ENCODE peak calls at places on chromosomes 7 and 10, in five cellular contexts. One of them, this sample, is unnamed.

GRCh38 chr7:73820013-73820412 is 10.8 kb upstream of the CLDN4 start:
- DNase-seq in stimulated activated naive CD8-positive, alpha-beta T cell treated with anti-CD3 and anti-CD28 coated beads, Interleukin-15, amount 100 ng/mL, for 72 hours: no peak
- DNase-seq in activated CD8-positive, alpha-beta memory T cell treated with anti-CD3 and anti-CD28 coated beads, Interleukin-2, amount 50 U/mL, for 4 hours: no peak
- DNase-seq in RPMI8226: no peak
- DNase-seq in CD4-positive, alpha-beta T cell: no peak
- DNase-seq in this sample: no peak

GRCh38 chr10:27804136-27804535 is 58.5 kb upstream of the MKX start:
- DNase-seq in stimulated activated naive CD8-positive, alpha-beta T cell treated with anti-CD3 and anti-CD28 coated beads, Interleukin-15, amount 100 ng/mL, for 72 hours: no peak
- DNase-seq in activated CD8-positive, alpha-beta memory T cell treated with anti-CD3 and anti-CD28 coated beads, Interleukin-2, amount 50 U/mL, for 4 hours: no peak
- DNase-seq in RPMI8226: no peak
- DNase-seq in CD4-positive, alpha-beta T cell: no peak
- DNase-seq in this sample: no peak

GRCh38 chr10:129870926-129871660 is 93.0 kb downstream of the EBF3 start:
- DNase-seq in stimulated activated naive CD8-positive, alpha-beta T cell treated with anti-CD3 and anti-CD28 coated beads, Interleukin-15, amount 100 ng/mL, for 72 hours: no peak
- DNase-seq in activated CD8-positive, alpha-beta memory T cell treated with anti-CD3 and anti-CD28 coated beads, Interleukin-2, amount 50 U/mL, for 4 hours: no peak
- DNase-seq in RPMI8226: no peak
- DNase-seq in CD4-positive, alpha-beta T cell: no peak
- DNase-seq in this sample: no peak

GRCh38 chr10:76543655-76544054 is 1094.0 kb downstream of the KCNMA1 start:
- DNase-seq in stimulated activated naive CD8-positive, alpha-beta T cell treated with anti-CD3 and anti-CD28 coated beads, Interleukin-15, amount 100 ng/mL, for 72 hours: no peak
- DNase-seq in activated CD8-positive, alpha-beta memory T cell treated with anti-CD3 and anti-CD28 coated beads, Interleukin-2, amount 50 U/mL, for 4 hours: no peak
- DNase-seq in RPMI8226: no peak
- DNase-seq in CD4-positive, alpha-beta T cell: no peak
- DNase-seq in this sample: no peak

GRCh38 chr10:133378251-133379096 is 588 bp upstream of the PAOX start:
- DNase-seq in stimulated activated naive CD8-positive, alpha-beta T cell treated with anti-CD3 and anti-CD28 coated beads, Interleukin-15, amount 100 ng/mL, for 72 hours: peak
- DNase-seq in activated CD8-positive, alpha-beta memory T cell treated with anti-CD3 and anti-CD28 coated beads, Interleukin-2, amount 50 U/mL, for 4 hours: peak
- DNase-seq in RPMI8226: peak
- DNase-seq in CD4-positive, alpha-beta T cell: peak
- DNase-seq in this sample: no peak

GRCh38 chr10:25522946-25523608 is 348.3 kb downstream of the GPR158 start:
- DNase-seq in stimulated activated naive CD8-positive, alpha-beta T cell treated with anti-CD3 and anti-CD28 coated beads, Interleukin-15, amount 100 ng/mL, for 72 hours: no peak
- DNase-seq in activated CD8-positive, alpha-beta memory T cell treated with anti-CD3 and anti-CD28 coated beads, Interleukin-2, amount 50 U/mL, for 4 hours: no peak
- DNase-seq in RPMI8226: no peak
- DNase-seq in CD4-positive, alpha-beta T cell: no peak
- DNase-seq in this sample: no peak

GRCh38 chr10:107417446-107417845 is 252.9 kb upstream of the SORCS1 start:
- DNase-seq in stimulated activated naive CD8-positive, alpha-beta T cell treated with anti-CD3 and anti-CD28 coated beads, Interleukin-15, amount 100 ng/mL, for 72 hours: no peak
- DNase-seq in activated CD8-positive, alpha-beta memory T cell treated with anti-CD3 and anti-CD28 coated beads, Interleukin-2, amount 50 U/mL, for 4 hours: no peak
- DNase-seq in RPMI8226: no peak
- DNase-seq in CD4-positive, alpha-beta T cell: no peak
- DNase-seq in this sample: no peak

GRCh38 chr10:132678436-132679216 is 107.3 kb downstream of the NKX6-2 start:
- DNase-seq in stimulated activated naive CD8-positive, alpha-beta T cell treated with anti-CD3 and anti-CD28 coated beads, Interleukin-15, amount 100 ng/mL, for 72 hours: no peak
- DNase-seq in activated CD8-positive, alpha-beta memory T cell treated with anti-CD3 and anti-CD28 coated beads, Interleukin-2, amount 50 U/mL, for 4 hours: peak
- DNase-seq in RPMI8226: no peak
- DNase-seq in CD4-positive, alpha-beta T cell: peak
- DNase-seq in this sample: no peak

GRCh38 chr10:101816375-101816773 is 1.9 kb downstream of the OGA start:
- DNase-seq in stimulated activated naive CD8-positive, alpha-beta T cell treated with anti-CD3 and anti-CD28 coated beads, Interleukin-15, amount 100 ng/mL, for 72 hours: no peak
- DNase-seq in activated CD8-positive, alpha-beta memory T cell treated with anti-CD3 and anti-CD28 coated beads, Interleukin-2, amount 50 U/mL, for 4 hours: no peak
- DNase-seq in RPMI8226: no peak
- DNase-seq in CD4-positive, alpha-beta T cell: no peak
- DNase-seq in this sample: no peak

GRCh38 chr7:749121-749520 is 22.0 kb upstream of the PRKAR1B start:
- DNase-seq in stimulated activated naive CD8-positive, alpha-beta T cell treated with anti-CD3 and anti-CD28 coated beads, Interleukin-15, amount 100 ng/mL, for 72 hours: no peak
- DNase-seq in activated CD8-positive, alpha-beta memory T cell treated with anti-CD3 and anti-CD28 coated beads, Interleukin-2, amount 50 U/mL, for 4 hours: no peak
- DNase-seq in RPMI8226: no peak
- DNase-seq in CD4-positive, alpha-beta T cell: no peak
- DNase-seq in this sample: peak

GRCh38 chr7:96380111-96380512 is 58.2 kb upstream of the SLC25A13 start:
- DNase-seq in stimulated activated naive CD8-positive, alpha-beta T cell treated with anti-CD3 and anti-CD28 coated beads, Interleukin-15, amount 100 ng/mL, for 72 hours: no peak
- DNase-seq in activated CD8-positive, alpha-beta memory T cell treated with anti-CD3 and anti-CD28 coated beads, Interleukin-2, amount 50 U/mL, for 4 hours: no peak
- DNase-seq in RPMI8226: no peak
- DNase-seq in CD4-positive, alpha-beta T cell: no peak
- DNase-seq in this sample: no peak

GRCh38 chr10:120217736-120218135 is 239.3 kb upstream of the PLPP4 start:
- DNase-seq in stimulated activated naive CD8-positive, alpha-beta T cell treated with anti-CD3 and anti-CD28 coated beads, Interleukin-15, amount 100 ng/mL, for 72 hours: no peak
- DNase-seq in activated CD8-positive, alpha-beta memory T cell treated with anti-CD3 and anti-CD28 coated beads, Interleukin-2, amount 50 U/mL, for 4 hours: no peak
- DNase-seq in RPMI8226: no peak
- DNase-seq in CD4-positive, alpha-beta T cell: no peak
- DNase-seq in this sample: no peak

GRCh38 chr7:139242741-139243281 is 11.8 kb downstream of the UBN2 start:
- DNase-seq in stimulated activated naive CD8-positive, alpha-beta T cell treated with anti-CD3 and anti-CD28 coated beads, Interleukin-15, amount 100 ng/mL, for 72 hours: no peak
- DNase-seq in activated CD8-positive, alpha-beta memory T cell treated with anti-CD3 and anti-CD28 coated beads, Interleukin-2, amount 50 U/mL, for 4 hours: no peak
- DNase-seq in RPMI8226: no peak
- DNase-seq in CD4-positive, alpha-beta T cell: no peak
- DNase-seq in this sample: no peak

GRCh38 chr10:43305881-43306280 is 39.0 kb upstream of the RASGEF1A start:
- DNase-seq in stimulated activated naive CD8-positive, alpha-beta T cell treated with anti-CD3 and anti-CD28 coated beads, Interleukin-15, amount 100 ng/mL, for 72 hours: peak
- DNase-seq in activated CD8-positive, alpha-beta memory T cell treated with anti-CD3 and anti-CD28 coated beads, Interleukin-2, amount 50 U/mL, for 4 hours: no peak
- DNase-seq in RPMI8226: no peak
- DNase-seq in CD4-positive, alpha-beta T cell: no peak
- DNase-seq in this sample: no peak

GRCh38 chr7:45233249-45233775 is 75.7 kb downstream of the RAMP3 start:
- DNase-seq in stimulated activated naive CD8-positive, alpha-beta T cell treated with anti-CD3 and anti-CD28 coated beads, Interleukin-15, amount 100 ng/mL, for 72 hours: no peak
- DNase-seq in activated CD8-positive, alpha-beta memory T cell treated with anti-CD3 and anti-CD28 coated beads, Interleukin-2, amount 50 U/mL, for 4 hours: no peak
- DNase-seq in RPMI8226: no peak
- DNase-seq in CD4-positive, alpha-beta T cell: no peak
- DNase-seq in this sample: no peak

GRCh38 chr10:79060641-79061255 is 8.0 kb upstream of the ZMIZ1 start:
- DNase-seq in stimulated activated naive CD8-positive, alpha-beta T cell treated with anti-CD3 and anti-CD28 coated beads, Interleukin-15, amount 100 ng/mL, for 72 hours: no peak
- DNase-seq in activated CD8-positive, alpha-beta memory T cell treated with anti-CD3 and anti-CD28 coated beads, Interleukin-2, amount 50 U/mL, for 4 hours: no peak
- DNase-seq in RPMI8226: no peak
- DNase-seq in CD4-positive, alpha-beta T cell: no peak
- DNase-seq in this sample: no peak

GRCh38 chr7:17054836-17055235 is 173.1 kb upstream of the AGR3 start:
- DNase-seq in stimulated activated naive CD8-positive, alpha-beta T cell treated with anti-CD3 and anti-CD28 coated beads, Interleukin-15, amount 100 ng/mL, for 72 hours: no peak
- DNase-seq in activated CD8-positive, alpha-beta memory T cell treated with anti-CD3 and anti-CD28 coated beads, Interleukin-2, amount 50 U/mL, for 4 hours: no peak
- DNase-seq in RPMI8226: no peak
- DNase-seq in CD4-positive, alpha-beta T cell: no peak
- DNase-seq in this sample: no peak

GRCh38 chr7:134019251-134019650 is 107.9 kb upstream of the LRGUK start:
- DNase-seq in stimulated activated naive CD8-positive, alpha-beta T cell treated with anti-CD3 and anti-CD28 coated beads, Interleukin-15, amount 100 ng/mL, for 72 hours: no peak
- DNase-seq in activated CD8-positive, alpha-beta memory T cell treated with anti-CD3 and anti-CD28 coated beads, Interleukin-2, amount 50 U/mL, for 4 hours: no peak
- DNase-seq in RPMI8226: no peak
- DNase-seq in CD4-positive, alpha-beta T cell: no peak
- DNase-seq in this sample: no peak

GRCh38 chr10:42876476-42876875 is 93.9 kb downstream of the BMS1 start:
- DNase-seq in stimulated activated naive CD8-positive, alpha-beta T cell treated with anti-CD3 and anti-CD28 coated beads, Interleukin-15, amount 100 ng/mL, for 72 hours: no peak
- DNase-seq in activated CD8-positive, alpha-beta memory T cell treated with anti-CD3 and anti-CD28 coated beads, Interleukin-2, amount 50 U/mL, for 4 hours: no peak
- DNase-seq in RPMI8226: no peak
- DNase-seq in CD4-positive, alpha-beta T cell: no peak
- DNase-seq in this sample: no peak

GRCh38 chr7:43791665-43792064 is 33.2 kb downstream of the BLVRA start:
- DNase-seq in stimulated activated naive CD8-positive, alpha-beta T cell treated with anti-CD3 and anti-CD28 coated beads, Interleukin-15, amount 100 ng/mL, for 72 hours: no peak
- DNase-seq in activated CD8-positive, alpha-beta memory T cell treated with anti-CD3 and anti-CD28 coated beads, Interleukin-2, amount 50 U/mL, for 4 hours: no peak
- DNase-seq in RPMI8226: no peak
- DNase-seq in CD4-positive, alpha-beta T cell: no peak
- DNase-seq in this sample: no peak